ENCODE peak calls at places on chromosomes 3 and 15, in six cellular contexts. Z is MV-4-11; G is NCI-H460; N is tibial nerve; S is HT1080; L is effector memory CD8-positive, alpha-beta T cell. X is an unnamed sample.

GRCh38 chr3:168884353-168884903 is 779.1 kb downstream of the MECOM start:
- DNase-seq in Z (no peak), G (no peak), N (peak; percentile 68), S (peak; percentile 86), L (no peak), X (peak; percentile 66)

GRCh38 chr3:115113367-115113766 is 33.7 kb downstream of the ZBTB20 start:
- DNase-seq in Z (no peak), G (no peak), N (no peak), S (no peak), L (no peak), X (no peak)

GRCh38 chr3:103056552-103056951 is 621.7 kb downstream of the ZPLD1 start:
- DNase-seq in Z (peak; percentile 9), G (no peak), N (no peak), S (no peak), L (no peak), X (no peak)

GRCh38 chr3:187222801-187223200 is 25.5 kb downstream of the RTP1 start:
- DNase-seq in Z (no peak), G (no peak), N (no peak), S (no peak), L (no peak), X (no peak)

GRCh38 chr15:60362318-60363023 is 35.3 kb downstream of the ANXA2 start:
- DNase-seq in Z (peak; percentile 32), G (peak; percentile 63), N (no peak), S (peak; percentile 92), L (no peak), X (no peak)

GRCh38 chr3:45664558-45664957 is 24.6 kb upstream of the SACM1L start:
- DNase-seq in Z (peak; percentile 53), G (no peak), N (no peak), S (no peak), L (peak; percentile 77), X (no peak)

GRCh38 chr3:172181936-172182708 is 142.7 kb downstream of the FNDC3B start:
- DNase-seq in Z (peak; percentile 20), G (no peak), N (no peak), S (peak; percentile 95), L (no peak), X (peak; percentile 41)

GRCh38 chr3:109275702-109276293 is 40.5 kb downstream of the DPPA2 start:
- DNase-seq in Z (no peak), G (peak; percentile 30), N (no peak), S (peak; percentile 46), L (no peak), X (no peak)

GRCh38 chr15:29309139-29309538 is 39.5 kb upstream of the NSMCE3 start:
- DNase-seq in Z (peak; percentile 5), G (no peak), N (no peak), S (no peak), L (no peak), X (no peak)

GRCh38 chr15:44710236-44711088 is 661 bp downstream of the PATL2 start:
- DNase-seq in Z (peak; percentile 90), G (no peak), N (peak; percentile 48), S (peak; percentile 34), L (peak; percentile 44), X (no peak)

GRCh38 chr3:125150525-125151436 is 61.8 kb downstream of the SLC12A8 start:
- DNase-seq in Z (peak; percentile 72), G (peak; percentile 52), N (peak; percentile 64), S (peak; percentile 68), L (peak; percentile 50), X (no peak)

GRCh38 chr15:63244976-63245645 is 32.3 kb upstream of the APH1B start:
- DNase-seq in Z (no peak), G (no peak), N (no peak), S (no peak), L (no peak), X (no peak)

GRCh38 chr15:40263036-40263754 is 19.7 kb downstream of the ANKRD63 start:
- DNase-seq in Z (no peak), G (no peak), N (no peak), S (peak; percentile 55), L (no peak), X (no peak)

GRCh38 chr3:132659370-132660055 is at the start of gene ACAD11:
- DNase-seq in Z (peak; percentile 60), G (peak; percentile 38), N (peak; percentile 56), S (peak; percentile 79), L (peak; percentile 17), X (peak; percentile 75)

GRCh38 chr3:189737071-189737470 is 105.9 kb downstream of the TP63 start:
- DNase-seq in Z (no peak), G (no peak), N (no peak), S (no peak), L (no peak), X (no peak)

GRCh38 chr3:193598202-193598601 is 5.2 kb downstream of the OPA1 start:
- DNase-seq in Z (no peak), G (no peak), N (no peak), S (no peak), L (no peak), X (no peak)

GRCh38 chr3:16670191-16670590 is 65.0 kb upstream of the DAZL start:
- DNase-seq in Z (no peak), G (no peak), N (no peak), S (no peak), L (no peak), X (no peak)

GRCh38 chr3:149534671-149535394 is 60.3 kb downstream of the TM4SF4 start:
- DNase-seq in Z (no peak), G (no peak), N (no peak), S (peak; percentile 55), L (no peak), X (no peak)

GRCh38 chr3:126459111-126459762 is 16.5 kb downstream of the ZXDC start:
- DNase-seq in Z (no peak), G (no peak), N (no peak), S (no peak), L (no peak), X (no peak)

GRCh38 chr3:177211503-177212277 is 14.4 kb upstream of the TBL1XR1 start:
- DNase-seq in Z (no peak), G (no peak), N (no peak), S (no peak), L (no peak), X (no peak)

GRCh38 chr3:141067559-141067958 is 16.4 kb downstream of the SPSB4 start:
- DNase-seq in Z (no peak), G (no peak), N (no peak), S (no peak), L (no peak), X (no peak)

GRCh38 chr3:38960953-38961622 is 90.7 kb downstream of the SCN11A start:
- DNase-seq in Z (peak; percentile 69), G (peak; percentile 22), N (peak; percentile 17), S (peak; percentile 49), L (peak; percentile 12), X (peak; percentile 44)

GRCh38 chr3:64207289-64208086 is 17.8 kb downstream of the PRICKLE2 start:
- DNase-seq in Z (no peak), G (no peak), N (no peak), S (no peak), L (no peak), X (no peak)

GRCh38 chr3:46371802-46372340 is 1.1 kb downstream of the CCR5 start:
- DNase-seq in Z (no peak), G (no peak), N (no peak), S (no peak), L (no peak), X (peak; percentile 71)

GRCh38 chr3:63655519-63655918 is 3.0 kb downstream of the SNTN start:
- DNase-seq in Z (no peak), G (no peak), N (no peak), S (peak; percentile 74), L (no peak), X (peak; percentile 50)

GRCh38 chr3:169861871-169862270 is 7.9 kb downstream of the LRRC31 start:
- DNase-seq in Z (no peak), G (no peak), N (no peak), S (no peak), L (no peak), X (no peak)

GRCh38 chr15:42691770-42692169 is 45.2 kb downstream of the CDAN1 start:
- DNase-seq in Z (no peak), G (no peak), N (no peak), S (no peak), L (no peak), X (no peak)

GRCh38 chr3:172646439-172647015 is 64.3 kb downstream of the NCEH1 start:
- DNase-seq in Z (no peak), G (no peak), N (peak; percentile 51), S (peak; percentile 42), L (no peak), X (no peak)